ENCODE peak calls at places on chromosomes 7 and 10, in five cellular contexts. M, E, J, N and W are unnamed samples.

GRCh38 chr7:133481676-133482075 is 228.8 kb downstream of the EXOC4 start:
- DNase-seq in M (no peak), E (no peak), J (no peak), N (peak), W (no peak)

GRCh38 chr7:24812313-24812945 is 55.2 kb upstream of the GSDME start:
- DNase-seq in M (no peak), E (peak), J (peak), N (peak), W (no peak)

GRCh38 chr10:86356306-86356705 is 10.3 kb downstream of the GRID1 start:
- DNase-seq in M (no peak), E (no peak), J (no peak), N (no peak), W (no peak)

GRCh38 chr7:5214236-5214635 is 24.2 kb downstream of the WIPI2 start:
- DNase-seq in M (no peak), E (peak), J (no peak), N (no peak), W (no peak)

GRCh38 chr10:10830316-10831061 is 187.2 kb upstream of the CELF2 start:
- DNase-seq in M (no peak), E (no peak), J (no peak), N (peak), W (no peak)

GRCh38 chr7:132492841-132493445 is 83.3 kb downstream of the PLXNA4 start:
- DNase-seq in M (no peak), E (no peak), J (no peak), N (no peak), W (no peak)

GRCh38 chr7:134195252-134195651 is 68.1 kb downstream of the LRGUK start:
- DNase-seq in M (no peak), E (no peak), J (no peak), N (no peak), W (no peak)

GRCh38 chr10:120495226-120495625 is 38.2 kb downstream of the PLPP4 start:
- DNase-seq in M (no peak), E (no peak), J (no peak), N (no peak), W (no peak)

GRCh38 chr10:70352401-70353097 is 29.9 kb downstream of the LRRC20 start:
- DNase-seq in M (no peak), E (no peak), J (no peak), N (peak), W (no peak)

GRCh38 chr7:155815332-155816191 is 3.3 kb upstream of the SHH start:
- DNase-seq in M (no peak), E (peak), J (peak), N (peak), W (peak)

GRCh38 chr7:38374507-38374906 is 101.1 kb upstream of the TARP start:
- DNase-seq in M (no peak), E (peak), J (peak), N (peak), W (no peak)

GRCh38 chr7:154871928-154872750 is 130.8 kb downstream of the PAXIP1 start:
- DNase-seq in M (no peak), E (no peak), J (no peak), N (no peak), W (no peak)

GRCh38 chr7:47619806-47620205 is 37.9 kb upstream of the TNS3 start:
- DNase-seq in M (no peak), E (no peak), J (no peak), N (no peak), W (no peak)

GRCh38 chr7:76262683-76263402 is 39.6 kb upstream of the HSPB1 start:
- DNase-seq in M (peak), E (peak), J (peak), N (peak), W (no peak)

GRCh38 chr7:99109108-99110051 is 34.5 kb downstream of the SMURF1 start:
- DNase-seq in M (no peak), E (no peak), J (no peak), N (peak), W (no peak)

GRCh38 chr7:13981070-13981469 is 8.4 kb downstream of the ETV1 start:
- DNase-seq in M (peak), E (peak), J (no peak), N (peak), W (no peak)

GRCh38 chr10:30813872-30814471 is 184.4 kb upstream of the LYZL2 start:
- DNase-seq in M (no peak), E (no peak), J (no peak), N (peak), W (no peak)

GRCh38 chr10:119025776-119026175 is 3.7 kb upstream of the NANOS1 start:
- DNase-seq in M (no peak), E (no peak), J (no peak), N (no peak), W (no peak)

GRCh38 chr10:31749981-31750850 is 178.4 kb downstream of the ARHGAP12 start:
- DNase-seq in M (no peak), E (no peak), J (no peak), N (no peak), W (no peak)

GRCh38 chr10:62818426-62819011 is 2.4 kb upstream of the EGR2 start:
- DNase-seq in M (no peak), E (peak), J (peak), N (no peak), W (peak)

GRCh38 chr10:132456881-132457280 is 59.9 kb downstream of the PWWP2B start:
- DNase-seq in M (no peak), E (peak), J (no peak), N (no peak), W (no peak)

GRCh38 chr10:50501899-50502556 is 121.7 kb downstream of the SGMS1 start:
- DNase-seq in M (no peak), E (no peak), J (no peak), N (no peak), W (no peak)

GRCh38 chr10:100510533-100511308 is 8.9 kb downstream of the SEC31B start:
- DNase-seq in M (no peak), E (no peak), J (no peak), N (no peak), W (no peak)

GRCh38 chr7:155020996-155021395 is 18.1 kb upstream of the PAXIP1 start:
- DNase-seq in M (no peak), E (no peak), J (no peak), N (no peak), W (no peak)

GRCh38 chr10:68223535-68224165 is 8.3 kb downstream of the ATOH7 start:
- DNase-seq in M (no peak), E (no peak), J (no peak), N (no peak), W (no peak)

GRCh38 chr7:42025635-42026375 is 211.2 kb downstream of the GLI3 start:
- DNase-seq in M (no peak), E (no peak), J (no peak), N (no peak), W (no peak)

GRCh38 chr7:49089717-49090116 is 165.4 kb downstream of the CDC14C start:
- DNase-seq in M (no peak), E (no peak), J (no peak), N (no peak), W (no peak)

GRCh38 chr7:4833691-4834600 is 27.9 kb downstream of the PAPOLB start:
- DNase-seq in M (no peak), E (no peak), J (no peak), N (no peak), W (no peak)

GRCh38 chr7:70799841-70800405 is 332.0 kb upstream of the GALNT17 start:
- DNase-seq in M (no peak), E (no peak), J (no peak), N (no peak), W (no peak)

GRCh38 chr7:152925412-152926147 is 166.0 kb downstream of the ACTR3B start:
- DNase-seq in M (no peak), E (no peak), J (peak), N (no peak), W (no peak)

GRCh38 chr10:103767756-103768155 is 87.6 kb downstream of the SH3PXD2A start:
- DNase-seq in M (no peak), E (no peak), J (no peak), N (no peak), W (no peak)

GRCh38 chr7:19377611-19378339 is 232.6 kb upstream of the FERD3L start:
- DNase-seq in M (no peak), E (no peak), J (no peak), N (peak), W (no peak)

GRCh38 chr10:116627386-116627933 is 6.7 kb downstream of the PNLIPRP2 start:
- DNase-seq in M (no peak), E (no peak), J (no peak), N (no peak), W (no peak)

GRCh38 chr10:122495406-122496340 is 34.3 kb downstream of the HTRA1 start:
- DNase-seq in M (no peak), E (no peak), J (no peak), N (peak), W (no peak)

GRCh38 chr7:26078437-26079362 is 73.3 kb upstream of the NFE2L3 start:
- DNase-seq in M (no peak), E (peak), J (peak), N (peak), W (peak)

GRCh38 chr10:77601488-77601887 is 36.1 kb downstream of the KCNMA1 start:
- DNase-seq in M (no peak), E (peak), J (no peak), N (no peak), W (no peak)

GRCh38 chr10:30431435-30431911 is 2.5 kb upstream of the MAP3K8 start:
- DNase-seq in M (no peak), E (peak), J (no peak), N (peak), W (no peak)

GRCh38 chr10:17025444-17026295 is 103.9 kb downstream of the CUBN start:
- DNase-seq in M (peak), E (no peak), J (no peak), N (peak), W (no peak)

GRCh38 chr7:121451367-121452073 is 55.4 kb upstream of the FAM3C start:
- DNase-seq in M (no peak), E (no peak), J (no peak), N (no peak), W (no peak)

GRCh38 chr10:20624642-20625041 is 272.5 kb downstream of the NEBL start:
- DNase-seq in M (no peak), E (peak), J (no peak), N (peak), W (no peak)

GRCh38 chr10:33327750-33328149 is 6.7 kb downstream of the NRP1 start:
- DNase-seq in M (no peak), E (no peak), J (no peak), N (no peak), W (no peak)
- TF ChIP-seq CTCF in M (peak), E (no peak), J (no peak), N (peak), W (no peak)

GRCh38 chr10:3119796-3120459 is 52.6 kb downstream of the PFKP start:
- DNase-seq in M (no peak), E (no peak), J (no peak), N (peak), W (no peak)
- TF ChIP-seq CTCF in M (peak), E (no peak), J (peak), N (peak), W (no peak)

DNA sequence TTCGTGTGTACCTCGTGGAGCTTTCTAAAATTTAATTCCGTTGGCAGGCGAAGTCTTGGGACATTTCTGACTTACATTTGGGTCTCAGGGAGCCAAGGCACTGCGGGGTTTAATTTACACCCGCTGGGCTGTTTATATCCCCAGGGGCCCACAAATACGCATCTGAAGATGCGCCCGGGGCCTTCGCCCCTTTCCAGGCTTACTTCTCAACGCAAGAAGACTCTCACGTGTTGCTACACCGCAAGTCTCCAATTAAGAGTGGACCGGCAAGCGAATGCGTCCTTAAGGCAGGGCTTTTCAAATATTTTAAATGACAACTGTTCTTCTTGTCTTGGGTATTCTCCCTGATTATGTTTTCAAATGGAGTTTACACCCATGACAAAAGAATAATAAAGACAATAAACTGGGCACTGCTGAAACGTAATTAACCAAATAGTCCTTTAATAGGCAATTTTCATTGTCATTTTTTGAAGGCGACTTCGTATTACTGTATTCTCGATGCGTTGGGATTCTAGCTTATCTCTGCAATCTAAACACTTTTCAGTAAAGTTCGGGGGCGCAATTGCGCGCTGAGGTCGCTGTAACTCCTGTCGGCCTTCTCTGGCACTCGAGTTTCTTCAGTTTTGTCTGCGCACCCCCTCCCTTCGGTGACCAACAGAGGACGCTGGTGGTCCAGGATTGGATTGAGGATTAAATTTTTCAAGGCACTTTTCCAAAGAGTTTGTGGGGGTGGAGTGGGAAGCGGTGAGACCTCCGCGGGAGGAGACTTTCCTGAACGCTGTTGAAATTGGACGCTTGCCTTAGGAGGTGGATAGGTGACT is 837 bp upstream of the IGFBP3 start:
- DNase-seq in M (no peak), E (peak), J (no peak), N (peak), W (no peak)
- TF ChIP-seq CTCF in M (peak), E (peak), J (peak), N (peak), W (no peak)

GRCh38 chr10:93541402-93542357 is 24.8 kb upstream of the FFAR4 start:
- DNase-seq in M (no peak), E (peak), J (no peak), N (peak), W (no peak)

GRCh38 chr10:93547522-93547921 is 18.9 kb upstream of the FFAR4 start:
- DNase-seq in M (no peak), E (no peak), J (no peak), N (no peak), W (no peak)

DNA sequence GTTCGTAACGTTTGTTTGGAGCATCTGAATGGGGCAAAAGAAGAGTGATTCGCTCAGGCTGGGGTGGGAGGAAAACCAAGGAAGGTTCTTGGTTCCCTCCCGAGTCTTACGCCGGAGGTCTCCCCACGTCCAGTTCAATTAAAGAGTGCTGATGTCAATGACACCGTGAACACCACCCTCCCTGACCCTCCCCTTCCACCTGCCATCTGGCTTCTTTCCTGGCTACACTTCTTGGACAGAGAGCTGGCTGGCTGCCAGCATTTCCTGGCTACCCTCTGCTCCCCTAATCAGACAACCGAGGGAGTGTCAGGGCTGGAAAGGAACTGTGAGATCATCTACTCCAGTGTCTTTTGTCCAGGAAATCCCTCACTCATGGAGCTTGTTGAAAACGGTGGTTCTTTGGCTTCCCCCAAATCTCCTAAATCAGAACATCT is 24.1 kb upstream of the FFAR4 start:
- DNase-seq in M (no peak), E (peak), J (no peak), N (peak), W (no peak)
- TF ChIP-seq CTCF in M (no peak), E (no peak), J (no peak), N (no peak), W (no peak)

GRCh38 chr7:43540463-43540862 is 42.4 kb upstream of the STK17A start:
- DNase-seq in M (no peak), E (no peak), J (no peak), N (no peak), W (no peak)

GRCh38 chr7:43537765-43538403 is 45.0 kb upstream of the STK17A start:
- DNase-seq in M (no peak), E (no peak), J (no peak), N (peak), W (no peak)

GRCh38 chr7:43536773-43537172 is 46.1 kb upstream of the STK17A start:
- DNase-seq in M (no peak), E (no peak), J (no peak), N (no peak), W (no peak)

GRCh38 chr7:43535810-43536585 is 46.9 kb upstream of the STK17A start:
- DNase-seq in M (peak), E (no peak), J (no peak), N (peak), W (no peak)

GRCh38 chr7:43538404-43538771 is 44.5 kb upstream of the STK17A start:
- DNase-seq in M (no peak), E (no peak), J (no peak), N (no peak), W (no peak)
- TF ChIP-seq CTCF in M (no peak), E (no peak), J (no peak), N (no peak), W (no peak)

DNA sequence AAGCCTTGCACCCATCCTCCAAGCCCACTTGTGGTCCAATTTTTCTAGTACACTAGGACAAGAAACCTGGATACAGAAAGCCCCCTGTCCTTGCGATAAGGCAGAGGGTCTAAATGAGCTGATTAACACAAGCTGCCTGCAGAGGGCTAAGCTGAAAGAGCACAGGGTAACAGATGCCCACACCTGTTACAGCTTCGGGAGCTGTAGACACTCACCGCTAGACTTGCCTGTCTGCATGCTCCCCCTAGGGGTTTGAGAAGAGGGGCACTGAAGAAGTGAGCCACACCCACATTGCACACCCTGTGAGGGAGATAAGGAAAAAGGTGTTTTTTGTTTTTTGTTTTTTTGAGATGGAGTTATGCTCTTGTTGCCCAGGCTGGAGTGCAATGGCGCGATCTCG is 386.5 kb upstream of the AUTS2 start:
- DNase-seq in M (no peak), E (no peak), J (no peak), N (no peak), W (no peak)
- TF ChIP-seq CTCF in M (no peak), E (no peak), J (no peak), N (no peak), W (no peak)

DNA sequence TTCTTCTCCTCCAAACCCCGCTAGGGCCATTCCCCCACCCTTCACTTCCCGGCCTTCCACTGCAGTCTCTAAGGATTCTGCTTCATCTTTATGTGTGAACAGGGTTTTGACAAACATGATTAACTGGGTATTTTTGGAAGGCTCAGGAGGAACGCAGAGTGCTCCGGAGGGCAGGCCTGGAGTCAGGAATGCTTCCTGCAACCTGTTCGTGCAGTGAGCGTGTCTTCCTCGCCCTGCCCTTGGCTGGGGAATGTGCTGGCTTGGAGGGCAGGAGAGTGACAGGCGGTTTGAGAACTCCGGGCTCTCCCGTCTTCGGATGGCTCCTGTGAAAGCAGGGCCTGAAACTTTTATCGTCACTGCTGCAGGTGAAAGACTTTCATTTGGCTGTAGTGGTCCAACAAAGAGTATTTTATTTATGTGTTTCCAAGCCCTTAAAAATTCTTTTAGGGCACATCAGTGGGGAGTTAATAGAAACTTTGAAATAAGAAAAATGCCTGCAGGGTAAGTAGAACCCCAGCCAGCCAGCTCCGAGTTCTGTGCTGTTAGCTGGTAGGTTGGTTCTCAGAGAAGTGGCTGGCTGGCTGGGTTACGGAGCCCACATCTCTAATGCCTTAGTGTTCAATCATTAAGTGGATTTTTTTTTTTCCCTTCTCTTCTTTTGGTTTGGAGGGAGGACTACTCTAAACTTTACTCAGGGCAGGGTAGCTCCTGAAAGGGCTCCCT is 51.0 kb downstream of the TCF7L2 start:
- DNase-seq in M (no peak), E (no peak), J (no peak), N (no peak), W (no peak)
- TF ChIP-seq CTCF in M (peak), E (peak), J (no peak), N (no peak), W (no peak)

DNA sequence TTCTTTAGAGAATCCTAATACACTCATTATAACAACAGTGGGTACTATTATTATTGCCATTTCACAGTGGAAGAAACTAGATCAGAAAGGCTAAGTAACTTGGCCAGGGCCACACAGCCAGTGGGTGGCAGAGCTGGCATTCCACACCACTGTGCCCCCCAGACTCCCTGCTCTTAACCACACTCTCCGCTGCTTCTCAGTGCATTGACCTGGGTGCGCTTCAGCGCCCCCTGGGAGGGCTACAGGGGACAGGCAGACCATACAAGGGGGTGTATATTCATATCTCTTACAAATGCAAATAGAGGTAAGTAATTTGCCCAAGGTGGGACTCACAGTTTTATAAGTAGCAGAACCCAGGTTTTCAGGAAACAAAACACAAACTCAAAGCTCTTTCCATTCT is 77.0 kb upstream of the NMT2 start:
- DNase-seq in M (no peak), E (peak), J (no peak), N (no peak), W (no peak)
- TF ChIP-seq CTCF in M (peak), E (peak), J (peak), N (no peak), W (no peak)